ENCODE peak calls at places on chromosomes 3 and 15, in nine cellular contexts. U is transverse colon, Z is upper lobe of right lung, X is breast epithelium, A is tibial nerve, V is HCT116, H is ovary, J is fibroblast of lung, L is sigmoid colon. W is an unnamed sample.

GRCh38 chr3:163878396-163878795 is 1199.9 kb downstream of the SI start:
- DNase-seq in U (no peak), V (no peak), Z (no peak), L (no peak), J (no peak), A (no peak), X (no peak), H (no peak), W (no peak)

GRCh38 chr15:62391565-62392262 is 226.6 kb upstream of the C2CD4B start:
- DNase-seq in J (peak; percentile 62), U (peak; percentile 59), H (peak; percentile 56), X (peak; percentile 24), L (peak; percentile 79), A (peak; percentile 19), Z (peak; percentile 78), V (no peak), W (peak; percentile 45)

GRCh38 chr3:42493798-42494151 is 8.7 kb upstream of the VIPR1 start:
- DNase-seq in V (no peak), L (peak; percentile 45), J (no peak), X (peak; percentile 10), Z (peak; percentile 54), H (no peak), U (no peak), A (no peak), W (no peak)

GRCh38 chr3:41045491-41045890 is 153.8 kb upstream of the CTNNB1 start:
- DNase-seq in X (no peak), A (no peak), V (no peak), Z (no peak), J (no peak), L (no peak), U (no peak), H (no peak), W (no peak)

GRCh38 chr3:133691410-133692107 is 29.8 kb upstream of the TOPBP1 start:
- DNase-seq in X (no peak), U (no peak), A (no peak), V (no peak), Z (no peak), H (no peak), L (no peak), J (no peak), W (no peak)

GRCh38 chr3:173553635-173554280 is 156.2 kb downstream of the NLGN1 start:
- DNase-seq in L (no peak), V (peak; percentile 31), Z (no peak), H (no peak), U (no peak), A (no peak), X (no peak), J (peak; percentile 44), W (peak; percentile 70)

GRCh38 chr15:63156708-63157065 is 590 bp downstream of the RPS27L start:
- DNase-seq in U (peak; percentile 34), J (peak; percentile 43), V (no peak), L (peak; percentile 73), H (no peak), X (no peak), Z (no peak), A (no peak), W (peak; percentile 60)

GRCh38 chr3:69110941-69111546 is 11.4 kb downstream of the LMOD3 start:
- DNase-seq in A (no peak), U (no peak), H (no peak), Z (no peak), V (no peak), X (no peak), J (no peak), L (no peak), W (no peak)

GRCh38 chr3:45084820-45085816 is 59.0 kb downstream of the CLEC3B start:
- DNase-seq in Z (no peak), J (peak; percentile 98), H (no peak), L (no peak), V (no peak), X (no peak), U (no peak), A (no peak), W (peak; percentile 52)

GRCh38 chr3:5160926-5161858 is 26.3 kb upstream of the EDEM1 start:
- DNase-seq in U (no peak), A (no peak), Z (no peak), X (no peak), J (peak; percentile 24), H (no peak), V (peak; percentile 1), L (no peak), W (peak; percentile 59)

GRCh38 chr3:64152100-64152499 is 73.2 kb downstream of the PRICKLE2 start:
- DNase-seq in U (peak; percentile 36), Z (no peak), X (no peak), L (peak; percentile 86), V (no peak), H (no peak), A (no peak), J (peak; percentile 87), W (peak; percentile 33)

GRCh38 chr3:52824037-52824436 is 6.4 kb downstream of the ITIH4 start:
- DNase-seq in X (no peak), L (no peak), J (no peak), Z (no peak), V (no peak), H (no peak), A (no peak), U (no peak), W (no peak)

GRCh38 chr3:43747641-43748040 is 56.9 kb downstream of the ABHD5 start:
- DNase-seq in A (no peak), H (no peak), U (no peak), X (no peak), L (no peak), V (no peak), J (peak; percentile 47), Z (no peak), W (peak; percentile 19)

GRCh38 chr15:81740402-81740801 is 305.4 kb downstream of the MEX3B start:
- DNase-seq in U (no peak), J (no peak), L (no peak), H (no peak), V (no peak), Z (no peak), X (no peak), A (no peak), W (no peak)

GRCh38 chr3:189780556-189781270 is 149.5 kb downstream of the TP63 start:
- DNase-seq in A (no peak), Z (no peak), L (no peak), V (no peak), J (no peak), U (no peak), X (no peak), H (no peak), W (no peak)

GRCh38 chr3:190995156-190995555 is 132.7 kb upstream of the GMNC start:
- DNase-seq in V (no peak), L (no peak), A (no peak), Z (no peak), J (no peak), H (no peak), X (no peak), U (no peak), W (no peak)

GRCh38 chr3:11134794-11135193 is 19.5 kb upstream of the HRH1 start:
- DNase-seq in A (no peak), U (no peak), L (no peak), V (no peak), J (no peak), Z (no peak), X (no peak), H (no peak), W (no peak)

GRCh38 chr3:30222436-30222835 is 384.0 kb upstream of the TGFBR2 start:
- DNase-seq in Z (no peak), L (no peak), J (peak; percentile 62), U (no peak), V (no peak), X (no peak), H (no peak), A (no peak), W (no peak)

GRCh38 chr15:48493084-48493762 is 152.3 kb downstream of the FBN1 start:
- DNase-seq in J (peak; percentile 97), L (peak; percentile 72), X (no peak), V (no peak), U (no peak), H (no peak), A (no peak), Z (no peak), W (peak; percentile 27)

GRCh38 chr15:89809093-89809786 is 5.4 kb downstream of the ANPEP start:
- DNase-seq in A (no peak), H (no peak), L (no peak), V (no peak), Z (no peak), J (peak; percentile 42), U (no peak), X (no peak), W (no peak)

GRCh38 chr3:52317601-52318000 is 1.5 kb downstream of the DNAH1 start:
- DNase-seq in H (peak; percentile 71), U (peak; percentile 76), J (peak; percentile 23), L (no peak), X (peak; percentile 41), Z (peak; percentile 88), A (no peak), V (no peak), W (peak; percentile 65)

GRCh38 chr3:196739671-196740475 is at the start of gene PAK2:
- DNase-seq in H (peak; percentile 90), X (peak; percentile 78), V (peak; percentile 67), Z (peak; percentile 97), J (peak; percentile 85), U (peak; percentile 95), A (peak; percentile 84), L (peak; percentile 94), W (peak; percentile 77)

GRCh38 chr15:99635145-99635544 is 69.4 kb downstream of the MEF2A start:
- DNase-seq in V (no peak), U (no peak), X (no peak), Z (no peak), H (no peak), A (no peak), J (no peak), L (no peak), W (no peak)
- H3K4me1 ChIP-seq in V (no peaks in the 10 kb centered on the region), U (peaks cover 11% of the 10 kb centered on the region), X (no peaks in the 10 kb centered on the region), Z (peaks cover 27% of the 10 kb centered on the region), H (no peaks in the 10 kb centered on the region), A (peaks cover 17% of the 10 kb centered on the region), J (no peaks in the 10 kb centered on the region), L (peaks cover 8% of the 10 kb centered on the region), W (no peaks in the 10 kb centered on the region)

DNA sequence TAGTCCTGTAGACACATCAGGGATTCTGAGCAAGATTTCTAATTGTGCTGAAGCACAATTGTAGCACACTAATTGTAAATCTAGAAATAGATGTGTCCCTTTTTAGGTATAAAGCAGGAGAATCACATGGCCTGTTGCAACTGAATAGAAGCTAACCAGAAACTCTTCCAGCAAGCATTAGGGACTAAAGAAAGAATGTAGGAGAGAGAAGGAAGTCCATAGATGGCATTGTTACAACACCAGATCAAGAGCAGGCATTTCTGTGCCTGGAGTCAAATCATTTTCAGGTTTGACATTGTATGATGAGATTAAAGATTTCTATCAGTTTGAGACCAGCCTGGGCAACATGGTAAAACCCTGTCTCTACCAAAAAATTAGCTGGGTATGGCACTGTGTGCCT is 27.4 kb downstream of the CALML4 start:
- DNase-seq in Z (no peak), U (no peak), X (no peak), V (no peak), J (peak; percentile 40), H (no peak), L (no peak), A (no peak), W (no peak)
- H3K36me3 ChIP-seq in Z (peaks cover 83% of the 10 kb centered on the region), U (no peaks in the 10 kb centered on the region), X (no peaks in the 10 kb centered on the region), V (peaks cover 19% of the 10 kb centered on the region), J (no peaks in the 10 kb centered on the region), H (no peaks in the 10 kb centered on the region), L (peaks cover 14% of the 10 kb centered on the region), A (peaks cover 56% of the 10 kb centered on the region), W (peaks cover 6% of the 10 kb centered on the region)

GRCh38 chr3:116443096-116443793 is 2.0 kb downstream of the LSAMP start:
- DNase-seq in U (no peak), V (no peak), L (no peak), A (no peak), J (peak; percentile 56), H (no peak), X (no peak), Z (no peak), W (no peak)
- H3K4me1 ChIP-seq in U (no peaks in the 10 kb centered on the region), V (no peaks in the 10 kb centered on the region), L (peaks cover 7% of the 10 kb centered on the region), A (no peaks in the 10 kb centered on the region), J (no peaks in the 10 kb centered on the region), H (no peaks in the 10 kb centered on the region), X (no peaks in the 10 kb centered on the region), Z (no peaks in the 10 kb centered on the region), W (peaks cover 5% of the 10 kb centered on the region)

GRCh38 chr15:70095387-70096214 is 2.1 kb downstream of the TLE3 start:
- DNase-seq in Z (peak; percentile 77), H (peak; percentile 62), X (no peak), U (peak; percentile 43), J (no peak), A (no peak), V (no peak), L (peak; percentile 72), W (peak; percentile 55)
- H3K36me3 ChIP-seq in Z (peaks cover 8% of the 10 kb centered on the region), H (no peaks in the 10 kb centered on the region), X (no peaks in the 10 kb centered on the region), U (no peaks in the 10 kb centered on the region), J (peaks cover 2% of the 10 kb centered on the region), A (no peaks in the 10 kb centered on the region), V (peaks cover 28% of the 10 kb centered on the region), L (no peaks in the 10 kb centered on the region), W (peaks cover 12% of the 10 kb centered on the region)

W was measured in trophoblast cell.